ENCODE peak calls at places on chromosomes 7 and 10, in nine cellular contexts. One of them, this sample, is unnamed.

GRCh38 chr10:115760131-115760530 is 512.9 kb downstream of the GFRA1 start:
- DNase-seq in endothelial cell: no peak
- DNase-seq in osteoblast: no peak
- DNase-seq in cardiac fibroblast: no peak
- DNase-seq in MM.1S: no peak
- DNase-seq in GM12865: no peak
- DNase-seq in GM13976: no peak
- DNase-seq in cardiac muscle cell: no peak
- DNase-seq in stomach: no peak
- DNase-seq in this sample: no peak

GRCh38 chr7:106659963-106660861 is 746 bp downstream of the CCDC71L start:
- DNase-seq in endothelial cell: peak; percentile 85
- DNase-seq in osteoblast: peak; percentile 96
- DNase-seq in cardiac fibroblast: peak; percentile 82
- DNase-seq in MM.1S: peak; percentile 91
- DNase-seq in GM12865: peak; percentile 94
- DNase-seq in GM13976: peak; percentile 89
- DNase-seq in cardiac muscle cell: peak; percentile 91
- DNase-seq in stomach: peak; percentile 79
- DNase-seq in this sample: peak; percentile 92

GRCh38 chr10:133129854-133130495 is 30.0 kb upstream of the KNDC1 start:
- DNase-seq in endothelial cell: no peak
- DNase-seq in osteoblast: peak; percentile 77
- DNase-seq in cardiac fibroblast: no peak
- DNase-seq in MM.1S: no peak
- DNase-seq in GM12865: no peak
- DNase-seq in GM13976: no peak
- DNase-seq in cardiac muscle cell: no peak
- DNase-seq in stomach: no peak
- DNase-seq in this sample: no peak

GRCh38 chr10:43305881-43306280 is 39.0 kb upstream of the RASGEF1A start:
- DNase-seq in endothelial cell: no peak
- DNase-seq in osteoblast: peak; percentile 78
- DNase-seq in cardiac fibroblast: peak; percentile 77
- DNase-seq in MM.1S: no peak
- DNase-seq in GM12865: no peak
- DNase-seq in GM13976: no peak
- DNase-seq in cardiac muscle cell: peak; percentile 70
- DNase-seq in stomach: no peak
- DNase-seq in this sample: peak; percentile 38

GRCh38 chr10:13099144-13099665 is 758 bp upstream of the OPTN start:
- DNase-seq in endothelial cell: peak; percentile 46
- DNase-seq in osteoblast: peak; percentile 82
- DNase-seq in cardiac fibroblast: peak; percentile 79
- DNase-seq in MM.1S: peak; percentile 68
- DNase-seq in GM12865: peak; percentile 75
- DNase-seq in GM13976: peak; percentile 76
- DNase-seq in cardiac muscle cell: peak; percentile 70
- DNase-seq in stomach: no peak
- DNase-seq in this sample: peak; percentile 60

GRCh38 chr10:9342865-9343450 is 1288.5 kb downstream of the GATA3 start:
- DNase-seq in endothelial cell: no peak
- DNase-seq in osteoblast: peak; percentile 30
- DNase-seq in cardiac fibroblast: peak; percentile 57
- DNase-seq in MM.1S: peak; percentile 53
- DNase-seq in GM12865: peak; percentile 46
- DNase-seq in GM13976: peak; percentile 23
- DNase-seq in cardiac muscle cell: peak; percentile 56
- DNase-seq in stomach: no peak
- DNase-seq in this sample: peak; percentile 7

GRCh38 chr7:32495298-32496051 is at the start of gene AVL9:
- DNase-seq in endothelial cell: peak; percentile 99
- DNase-seq in osteoblast: peak; percentile 97
- DNase-seq in cardiac fibroblast: peak; percentile 95
- DNase-seq in MM.1S: peak; percentile 95
- DNase-seq in GM12865: peak; percentile 98
- DNase-seq in GM13976: peak; percentile 98
- DNase-seq in cardiac muscle cell: peak; percentile 98
- DNase-seq in stomach: peak; percentile 98
- DNase-seq in this sample: peak; percentile 99

GRCh38 chr7:6505685-6506559 is 45.3 kb downstream of the GRID2IP start:
- DNase-seq in endothelial cell: no peak
- DNase-seq in osteoblast: peak; percentile 86
- DNase-seq in cardiac fibroblast: no peak
- DNase-seq in MM.1S: no peak
- DNase-seq in GM12865: no peak
- DNase-seq in GM13976: peak; percentile 22
- DNase-seq in cardiac muscle cell: no peak
- DNase-seq in stomach: no peak
- DNase-seq in this sample: no peak

GRCh38 chr7:142131439-142131838 is 19.9 kb downstream of the MGAM2 start:
- DNase-seq in endothelial cell: no peak
- DNase-seq in osteoblast: no peak
- DNase-seq in cardiac fibroblast: no peak
- DNase-seq in MM.1S: no peak
- DNase-seq in GM12865: no peak
- DNase-seq in GM13976: no peak
- DNase-seq in cardiac muscle cell: no peak
- DNase-seq in stomach: no peak
- DNase-seq in this sample: peak; percentile 6

DNA sequence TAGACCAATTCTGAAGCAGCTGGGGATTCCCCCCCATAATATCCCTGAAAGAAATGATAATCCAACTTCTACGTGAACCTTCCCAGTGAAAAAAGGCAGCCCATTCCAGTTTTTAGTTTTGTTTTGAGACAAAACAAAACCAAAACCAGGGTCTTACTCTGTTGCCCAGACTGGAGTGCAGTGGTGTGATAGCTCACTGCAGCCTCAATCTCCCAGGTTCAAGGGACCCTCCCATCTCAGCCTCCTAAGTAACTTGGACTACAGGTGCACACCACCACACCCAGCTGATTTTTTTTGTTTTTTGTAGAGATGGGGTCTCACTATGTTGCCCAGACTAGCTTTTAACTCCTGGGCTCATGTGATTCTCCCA is 12.5 kb upstream of the ARPC1A start:
- DNase-seq in endothelial cell: no peak
- DNase-seq in osteoblast: no peak
- DNase-seq in cardiac fibroblast: no peak
- DNase-seq in MM.1S: peak; percentile 42
- DNase-seq in GM12865: peak; percentile 28
- DNase-seq in GM13976: no peak
- DNase-seq in cardiac muscle cell: no peak
- DNase-seq in stomach: no peak
- DNase-seq in this sample: no peak
- TF ChIP-seq CTCF in endothelial cell: no peak
- TF ChIP-seq CTCF in osteoblast: no peak
- TF ChIP-seq CTCF in cardiac fibroblast: no peak
- TF ChIP-seq CTCF in MM.1S: no peak
- TF ChIP-seq CTCF in GM12865: no peak
- TF ChIP-seq CTCF in GM13976: no peak
- TF ChIP-seq CTCF in cardiac muscle cell: no peak
- TF ChIP-seq CTCF in stomach: no peak
- TF ChIP-seq CTCF in this sample: peak; percentile 15

DNA sequence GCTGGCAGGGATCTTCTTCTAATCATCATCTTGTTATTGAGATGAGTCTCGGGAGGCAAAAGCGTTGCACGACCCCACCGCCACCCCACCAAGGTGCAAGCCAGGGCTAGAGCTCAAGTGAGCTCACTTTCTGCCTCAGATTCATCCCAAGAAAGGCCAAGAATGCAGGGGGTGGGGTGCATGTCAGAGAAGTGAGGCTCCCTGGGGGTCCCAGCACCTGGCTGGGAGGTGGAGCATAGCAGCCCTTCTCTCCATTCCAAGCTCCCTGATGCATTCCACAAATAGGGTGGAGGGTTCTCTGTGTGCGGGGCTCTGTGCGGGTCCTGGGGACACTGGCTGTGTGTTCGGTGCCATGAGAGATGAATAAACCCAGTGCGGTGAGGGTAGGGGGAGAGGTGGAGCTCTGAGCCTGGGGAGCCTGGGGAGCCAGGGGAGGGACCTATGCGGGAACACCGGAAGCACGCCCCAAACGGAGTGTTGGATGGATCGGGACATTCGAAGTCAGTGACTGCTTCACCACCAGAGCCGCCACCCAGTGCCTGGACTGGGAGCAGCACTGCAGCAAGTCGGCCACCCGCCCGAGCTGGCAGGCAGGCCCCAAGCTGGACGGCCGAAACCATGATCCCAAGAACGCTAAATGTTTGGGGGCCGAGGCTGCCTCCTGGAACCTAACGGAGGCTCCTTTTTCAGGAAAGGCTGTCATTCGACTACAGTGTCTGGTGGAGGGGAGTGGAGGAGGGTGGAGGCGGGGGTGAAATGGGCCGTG is 17.9 kb upstream of the HMX3 start:
- DNase-seq in endothelial cell: no peak
- DNase-seq in osteoblast: peak; percentile 66
- DNase-seq in cardiac fibroblast: no peak
- DNase-seq in MM.1S: no peak
- DNase-seq in GM12865: no peak
- DNase-seq in GM13976: no peak
- DNase-seq in cardiac muscle cell: no peak
- DNase-seq in stomach: no peak
- DNase-seq in this sample: no peak
- TF ChIP-seq CTCF in endothelial cell: no peak
- TF ChIP-seq CTCF in osteoblast: no peak
- TF ChIP-seq CTCF in cardiac fibroblast: no peak
- TF ChIP-seq CTCF in MM.1S: no peak
- TF ChIP-seq CTCF in GM12865: no peak
- TF ChIP-seq CTCF in GM13976: no peak
- TF ChIP-seq CTCF in cardiac muscle cell: no peak
- TF ChIP-seq CTCF in stomach: no peak
- TF ChIP-seq CTCF in this sample: no peak

GRCh38 chr7:100544949-100545635 is 6.1 kb downstream of the AGFG2 start:
- DNase-seq in endothelial cell: no peak
- DNase-seq in osteoblast: peak; percentile 88
- DNase-seq in cardiac fibroblast: peak; percentile 41
- DNase-seq in MM.1S: no peak
- DNase-seq in GM12865: no peak
- DNase-seq in GM13976: peak; percentile 28
- DNase-seq in cardiac muscle cell: peak; percentile 47
- DNase-seq in stomach: peak; percentile 35
- DNase-seq in this sample: peak; percentile 33

GRCh38 chr7:100546129-100546867 is 7.3 kb downstream of the AGFG2 start:
- DNase-seq in endothelial cell: no peak
- DNase-seq in osteoblast: peak; percentile 60
- DNase-seq in cardiac fibroblast: peak; percentile 41
- DNase-seq in MM.1S: no peak
- DNase-seq in GM12865: peak; percentile 89
- DNase-seq in GM13976: peak; percentile 55
- DNase-seq in cardiac muscle cell: no peak
- DNase-seq in stomach: peak; percentile 38
- DNase-seq in this sample: peak; percentile 50

GRCh38 chr7:100546868-100547800 is 8.1 kb downstream of the AGFG2 start:
- DNase-seq in endothelial cell: no peak
- DNase-seq in osteoblast: no peak
- DNase-seq in cardiac fibroblast: no peak
- DNase-seq in MM.1S: no peak
- DNase-seq in GM12865: peak; percentile 58
- DNase-seq in GM13976: no peak
- DNase-seq in cardiac muscle cell: no peak
- DNase-seq in stomach: no peak
- DNase-seq in this sample: peak; percentile 53

GRCh38 chr7:100544386-100544785 is 5.4 kb downstream of the AGFG2 start:
- DNase-seq in endothelial cell: no peak
- DNase-seq in osteoblast: peak; percentile 51
- DNase-seq in cardiac fibroblast: no peak
- DNase-seq in MM.1S: no peak
- DNase-seq in GM12865: no peak
- DNase-seq in GM13976: no peak
- DNase-seq in cardiac muscle cell: no peak
- DNase-seq in stomach: no peak
- DNase-seq in this sample: no peak

GRCh38 chr7:100545636-100546128 is 6.7 kb downstream of the AGFG2 start:
- DNase-seq in endothelial cell: no peak
- DNase-seq in osteoblast: peak; percentile 93
- DNase-seq in cardiac fibroblast: peak; percentile 93
- DNase-seq in MM.1S: no peak
- DNase-seq in GM12865: peak; percentile 91
- DNase-seq in GM13976: peak; percentile 57
- DNase-seq in cardiac muscle cell: peak; percentile 91
- DNase-seq in stomach: no peak
- DNase-seq in this sample: peak; percentile 87
- TF ChIP-seq CTCF in endothelial cell: no peak
- TF ChIP-seq CTCF in osteoblast: no peak
- TF ChIP-seq CTCF in cardiac fibroblast: peak; percentile 4
- TF ChIP-seq CTCF in MM.1S: no peak
- TF ChIP-seq CTCF in GM12865: peak; percentile 13
- TF ChIP-seq CTCF in GM13976: no peak
- TF ChIP-seq CTCF in cardiac muscle cell: peak; percentile 24
- TF ChIP-seq CTCF in stomach: no peak
- TF ChIP-seq CTCF in this sample: no peak

GRCh38 chr7:1569440-1569832 is 396 bp downstream of the PSMG3 start:
- DNase-seq in endothelial cell: no peak
- DNase-seq in osteoblast: no peak
- DNase-seq in cardiac fibroblast: no peak
- DNase-seq in MM.1S: no peak
- DNase-seq in GM12865: no peak
- DNase-seq in GM13976: no peak
- DNase-seq in cardiac muscle cell: no peak
- DNase-seq in stomach: no peak
- DNase-seq in this sample: no peak

GRCh38 chr7:1571261-1571650 is 1.4 kb upstream of the PSMG3 start:
- DNase-seq in endothelial cell: no peak
- DNase-seq in osteoblast: peak; percentile 95
- DNase-seq in cardiac fibroblast: peak; percentile 91
- DNase-seq in MM.1S: no peak
- DNase-seq in GM12865: no peak
- DNase-seq in GM13976: no peak
- DNase-seq in cardiac muscle cell: peak; percentile 80
- DNase-seq in stomach: no peak
- DNase-seq in this sample: peak; percentile 35

GRCh38 chr7:1572111-1572510 is 2.3 kb upstream of the PSMG3 start:
- DNase-seq in endothelial cell: no peak
- DNase-seq in osteoblast: no peak
- DNase-seq in cardiac fibroblast: no peak
- DNase-seq in MM.1S: no peak
- DNase-seq in GM12865: no peak
- DNase-seq in GM13976: no peak
- DNase-seq in cardiac muscle cell: no peak
- DNase-seq in stomach: no peak
- DNase-seq in this sample: no peak

GRCh38 chr7:1569016-1569415 is 816 bp downstream of the PSMG3 start:
- DNase-seq in endothelial cell: no peak
- DNase-seq in osteoblast: peak; percentile 78
- DNase-seq in cardiac fibroblast: peak; percentile 47
- DNase-seq in MM.1S: no peak
- DNase-seq in GM12865: peak; percentile 63
- DNase-seq in GM13976: no peak
- DNase-seq in cardiac muscle cell: peak; percentile 27
- DNase-seq in stomach: no peak
- DNase-seq in this sample: peak; percentile 49

GRCh38 chr7:1569833-1570632 is at the start of gene PSMG3:
- DNase-seq in endothelial cell: peak; percentile 70
- DNase-seq in osteoblast: peak; percentile 98
- DNase-seq in cardiac fibroblast: peak; percentile 90
- DNase-seq in MM.1S: peak; percentile 94
- DNase-seq in GM12865: peak; percentile 96
- DNase-seq in GM13976: peak; percentile 98
- DNase-seq in cardiac muscle cell: peak; percentile 93
- DNase-seq in stomach: peak; percentile 94
- DNase-seq in this sample: peak; percentile 93
- TF ChIP-seq CTCF in endothelial cell: no peak
- TF ChIP-seq CTCF in osteoblast: peak; percentile 24
- TF ChIP-seq CTCF in cardiac fibroblast: peak; percentile 27
- TF ChIP-seq CTCF in MM.1S: peak; percentile 36
- TF ChIP-seq CTCF in GM12865: peak; percentile 28
- TF ChIP-seq CTCF in GM13976: peak; percentile 23
- TF ChIP-seq CTCF in cardiac muscle cell: peak; percentile 33
- TF ChIP-seq CTCF in stomach: peak; percentile 17
- TF ChIP-seq CTCF in this sample: no peak

GRCh38 chr7:100588438-100588837 is 2.3 kb downstream of the FBXO24 start:
- DNase-seq in endothelial cell: no peak
- DNase-seq in osteoblast: peak; percentile 88
- DNase-seq in cardiac fibroblast: peak; percentile 42
- DNase-seq in MM.1S: no peak
- DNase-seq in GM12865: peak; percentile 46
- DNase-seq in GM13976: peak; percentile 60
- DNase-seq in cardiac muscle cell: peak; percentile 34
- DNase-seq in stomach: no peak
- DNase-seq in this sample: no peak
- TF ChIP-seq CTCF in endothelial cell: peak; percentile 25
- TF ChIP-seq CTCF in osteoblast: peak; percentile 36
- TF ChIP-seq CTCF in cardiac fibroblast: peak; percentile 45
- TF ChIP-seq CTCF in MM.1S: peak; percentile 38
- TF ChIP-seq CTCF in GM12865: peak; percentile 47
- TF ChIP-seq CTCF in GM13976: peak; percentile 44
- TF ChIP-seq CTCF in cardiac muscle cell: peak; percentile 36
- TF ChIP-seq CTCF in stomach: no peak
- TF ChIP-seq CTCF in this sample: peak; percentile 17